ENCODE peak calls at places on chromosomes 7 and 10, in four cellular contexts. Z is adipocyte, G is GM23338, I is Caco-2. M is an unnamed sample.

GRCh38 chr7:104984591-104985258 is 29.3 kb upstream of the KMT2E start:
- DNase-seq in G (no peak), I (no peak), Z (no peak), M (no peak)

GRCh38 chr7:6169805-6170520 is 102.5 kb downstream of the CYTH3 start:
- DNase-seq in I (no peak), Z (no peak), G (no peak), M (no peak)

GRCh38 chr10:73940634-73941221 is 29.8 kb downstream of the PLAU start:
- DNase-seq in I (peak; percentile 91), G (peak; percentile 91), Z (peak; percentile 87), M (peak; percentile 47)

GRCh38 chr10:131689016-131689415 is 211.8 kb upstream of the PPP2R2D start:
- DNase-seq in Z (no peak), I (no peak), G (peak; percentile 67), M (no peak)

GRCh38 chr7:25926009-25926408 is 226.0 kb upstream of the NFE2L3 start:
- DNase-seq in Z (no peak), G (no peak), I (no peak), M (no peak)

GRCh38 chr10:91598211-91598981 is 34.5 kb downstream of the PPP1R3C start:
- DNase-seq in G (no peak), Z (peak; percentile 67), I (no peak), M (no peak)

GRCh38 chr10:103854687-103855423 is 521 bp downstream of the SH3PXD2A start:
- DNase-seq in Z (peak; percentile 55), G (peak; percentile 60), I (peak; percentile 46), M (peak; percentile 52)

GRCh38 chr10:86285136-86285790 is 81.3 kb downstream of the GRID1 start:
- DNase-seq in I (no peak), G (no peak), Z (no peak), M (no peak)

GRCh38 chr7:55432937-55433784 is 68.0 kb downstream of the LANCL2 start:
- DNase-seq in I (peak; percentile 54), Z (peak; percentile 36), G (peak; percentile 73), M (peak; percentile 45)

GRCh38 chr7:51340029-51340838 is 23.6 kb upstream of the COBL start:
- DNase-seq in Z (no peak), G (no peak), I (peak; percentile 84), M (no peak)

GRCh38 chr7:131336956-131337355 is 9.3 kb downstream of the MKLN1 start:
- DNase-seq in I (no peak), Z (peak; percentile 38), G (peak; percentile 49), M (no peak)

GRCh38 chr10:34916368-34916767 is 101.3 kb upstream of the PARD3 start:
- DNase-seq in G (no peak), I (no peak), Z (peak; percentile 79), M (no peak)

GRCh38 chr7:95798401-95798930 is 26.1 kb downstream of the DYNC1I1 start:
- DNase-seq in I (no peak), Z (peak; percentile 21), G (no peak), M (no peak)

GRCh38 chr7:29987083-29987482 is 2.5 kb downstream of the SCRN1 start:
- DNase-seq in I (no peak), Z (peak; percentile 48), G (no peak), M (no peak)

GRCh38 chr10:18984531-18984930 is 64.1 kb upstream of the MALRD1 start:
- DNase-seq in I (no peak), Z (no peak), G (no peak), M (no peak)

GRCh38 chr7:101728888-101729883 is 88.2 kb upstream of the CUX1 start:
- DNase-seq in Z (no peak), I (no peak), G (no peak), M (peak; percentile 88)

GRCh38 chr7:97858221-97858620 is 14.0 kb downstream of the ASNS start:
- DNase-seq in Z (no peak), G (no peak), I (no peak), M (no peak)

GRCh38 chr7:64744680-64745079 is 49.5 kb upstream of the ZNF138 start:
- DNase-seq in I (no peak), Z (no peak), G (no peak), M (no peak)

GRCh38 chr10:5812283-5813090 is 747 bp downstream of the GDI2 start:
- DNase-seq in Z (peak; percentile 60), G (peak; percentile 59), I (peak; percentile 73), M (peak; percentile 79)

GRCh38 chr7:154304740-154305679 is 252.8 kb downstream of the DPP6 start:
- DNase-seq in I (no peak), Z (no peak), G (no peak), M (no peak)

GRCh38 chr10:6385683-6386082 is 183.0 kb downstream of the PFKFB3 start:
- DNase-seq in G (no peak), Z (peak; percentile 76), I (no peak), M (no peak)

GRCh38 chr7:129343099-129343700 is 91.0 kb upstream of the STRIP2 start:
- DNase-seq in Z (peak; percentile 79), I (peak; percentile 44), G (peak; percentile 30), M (peak; percentile 35)

GRCh38 chr10:84160663-84161362 is 12.8 kb upstream of the GPR15LG start:
- DNase-seq in Z (no peak), G (peak; percentile 68), I (no peak), M (no peak)

GRCh38 chr7:101870361-101871062 is 53.1 kb downstream of the CUX1 start:
- DNase-seq in Z (no peak), G (peak; percentile 73), I (peak; percentile 81), M (peak; percentile 52)

GRCh38 chr10:80528185-80528700 is 9.5 kb upstream of the SH2D4B start:
- DNase-seq in Z (no peak), I (no peak), G (no peak), M (no peak)

GRCh38 chr10:58771850-58772249 is 259.2 kb downstream of the BICC1 start:
- DNase-seq in G (no peak), I (no peak), Z (no peak), M (no peak)

GRCh38 chr7:152341039-152341913 is 94.5 kb downstream of the KMT2C start:
- DNase-seq in I (peak; percentile 60), Z (peak; percentile 67), G (peak; percentile 28), M (peak; percentile 27)

GRCh38 chr7:66099232-66099550 is 15.5 kb upstream of the CRCP start:
- DNase-seq in G (no peak), I (no peak), Z (no peak), M (no peak)
- H3K4me3 ChIP-seq in G (no peak overlapping the region), I (no peak overlapping the region), Z (no peak overlapping the region), M (no peak overlapping the region)

GRCh38 chr10:46002916-46003693 is 27.3 kb downstream of the NCOA4 start:
- DNase-seq in G (no peak), Z (no peak), I (no peak), M (no peak)

GRCh38 chr10:46005383-46005782 is 25.0 kb downstream of the NCOA4 start:
- DNase-seq in Z (no peak), I (no peak), G (no peak), M (no peak)

GRCh38 chr10:45997557-45997956 is 25.3 kb downstream of the TIMM23 start:
- DNase-seq in Z (no peak), G (no peak), I (no peak), M (no peak)

GRCh38 chr10:45997994-45998763 is 25.9 kb downstream of the TIMM23 start:
- DNase-seq in Z (no peak), I (peak; percentile 66), G (peak; percentile 33), M (no peak)

GRCh38 chr10:46001187-46001756 is 29.0 kb downstream of the TIMM23 start:
- DNase-seq in I (no peak), G (no peak), Z (no peak), M (no peak)
- H3K36me3 ChIP-seq in I (peaks cover 6% of the 10 kb centered on the region), G (peaks cover 30% of the 10 kb centered on the region), Z (peaks cover 74% of the 10 kb centered on the region), M (peaks cover 80% of the 10 kb centered on the region)

GRCh38 chr10:44930904-44931620 is 19.9 kb downstream of the TMEM72 start:
- DNase-seq in I (no peak), Z (no peak), G (no peak), M (no peak)

GRCh38 chr10:44925811-44926760 is 14.9 kb downstream of the TMEM72 start:
- DNase-seq in I (no peak), G (no peak), Z (no peak), M (no peak)

GRCh38 chr10:44926771-44927751 is 15.9 kb downstream of the TMEM72 start:
- DNase-seq in I (no peak), G (no peak), Z (peak; percentile 57), M (no peak)

GRCh38 chr10:44929356-44930113 is 18.4 kb downstream of the TMEM72 start:
- DNase-seq in Z (no peak), I (no peak), G (no peak), M (no peak)

DNA sequence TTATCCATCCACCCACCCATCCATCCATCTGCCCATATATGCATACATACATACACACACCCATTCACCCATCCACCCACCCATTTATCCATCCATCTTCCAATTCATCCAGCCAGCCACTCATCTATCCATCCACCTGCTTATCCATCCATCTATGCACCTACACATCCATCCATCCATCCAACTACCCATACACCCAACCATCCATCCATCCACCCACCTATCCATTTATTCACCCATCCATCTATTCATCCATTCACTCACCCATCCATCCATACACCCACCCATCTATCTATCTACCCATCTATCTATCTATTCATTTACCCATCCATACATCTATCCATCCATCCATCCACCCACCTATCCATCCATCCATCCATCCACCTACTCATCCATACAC is 17.3 kb downstream of the TMEM72 start:
- DNase-seq in G (no peak), I (no peak), Z (no peak), M (no peak)
- H3K4me1 ChIP-seq in G (peaks cover 6% of the 10 kb centered on the region), I (peaks cover 20% of the 10 kb centered on the region), Z (peaks cover 11% of the 10 kb centered on the region), M (no peaks in the 10 kb centered on the region)

GRCh38 chr7:139522830-139523198 is 671 bp upstream of the CLEC2L start:
- DNase-seq in G (peak; percentile 27), Z (no peak), I (no peak), M (no peak)

GRCh38 chr7:139525750-139526149 is 2.3 kb downstream of the CLEC2L start:
- DNase-seq in Z (no peak), I (no peak), G (no peak), M (no peak)

GRCh38 chr7:139525239-139525638 is 1.8 kb downstream of the CLEC2L start:
- DNase-seq in I (no peak), G (no peak), Z (no peak), M (no peak)

GRCh38 chr7:139523199-139523941 is at the start of gene CLEC2L:
- DNase-seq in Z (peak; percentile 55), G (peak; percentile 56), I (peak; percentile 23), M (peak; percentile 72)

GRCh38 chr7:139523988-139524815 is 717 bp downstream of the CLEC2L start:
- DNase-seq in I (no peak), G (peak; percentile 57), Z (no peak), M (no peak)
- H3K4me3 ChIP-seq in I (no peak overlapping the region), G (peak overlapping the region; percentile 46), Z (no peak overlapping the region), M (peak overlapping the region; percentile 18)

M was measured in HAP-1.